ENCODE peak calls at places on chromosome 15, in five cellular contexts. K is mucosa of descending colon, G is MCF 10A, R is neural crest cell, C is fibroblast of lung. M is an unnamed sample.

GRCh38 chr15:88621789-88622604 is 857 bp downstream of the AEN start:
- DNase-seq in K (no peak), G (peak; percentile 40), R (no peak), C (peak; percentile 61), M (no peak)

GRCh38 chr15:41698779-41699178 is 38.6 kb downstream of the MGA start:
- DNase-seq in K (no peak), G (peak; percentile 11), R (no peak), C (peak; percentile 76), M (no peak)

GRCh38 chr15:63291507-63291906 is 14.1 kb downstream of the APH1B start:
- DNase-seq in K (no peak), G (no peak), R (no peak), C (peak; percentile 92), M (no peak)

GRCh38 chr15:49428392-49429095 is 5.5 kb downstream of the FGF7 start:
- DNase-seq in K (no peak), G (peak; percentile 33), R (no peak), C (peak; percentile 40), M (no peak)

GRCh38 chr15:92669432-92669831 is 13.9 kb upstream of the FAM174B start:
- DNase-seq in K (no peak), G (no peak), R (no peak), C (no peak), M (no peak)

GRCh38 chr15:48996276-48996675 is 32.6 kb upstream of the SHC4 start:
- DNase-seq in K (no peak), G (no peak), R (no peak), C (peak; percentile 55), M (no peak)

GRCh38 chr15:62344806-62345539 is 179.9 kb upstream of the C2CD4B start:
- DNase-seq in K (peak; percentile 73), G (peak; percentile 66), R (peak; percentile 33), C (peak; percentile 73), M (peak; percentile 53)

GRCh38 chr15:51401872-51402517 is 60.5 kb downstream of the GLDN start:
- DNase-seq in K (peak; percentile 35), G (peak; percentile 52), R (peak; percentile 48), C (peak; percentile 24), M (peak; percentile 78)

GRCh38 chr15:63374686-63375520 is 6.7 kb downstream of the CA12 start:
- DNase-seq in K (no peak), G (peak; percentile 82), R (no peak), C (peak; percentile 87), M (no peak)

GRCh38 chr15:69997701-69998273 is 99.9 kb downstream of the TLE3 start:
- DNase-seq in K (peak; percentile 85), G (peak; percentile 56), R (no peak), C (peak; percentile 69), M (no peak)

DNA sequence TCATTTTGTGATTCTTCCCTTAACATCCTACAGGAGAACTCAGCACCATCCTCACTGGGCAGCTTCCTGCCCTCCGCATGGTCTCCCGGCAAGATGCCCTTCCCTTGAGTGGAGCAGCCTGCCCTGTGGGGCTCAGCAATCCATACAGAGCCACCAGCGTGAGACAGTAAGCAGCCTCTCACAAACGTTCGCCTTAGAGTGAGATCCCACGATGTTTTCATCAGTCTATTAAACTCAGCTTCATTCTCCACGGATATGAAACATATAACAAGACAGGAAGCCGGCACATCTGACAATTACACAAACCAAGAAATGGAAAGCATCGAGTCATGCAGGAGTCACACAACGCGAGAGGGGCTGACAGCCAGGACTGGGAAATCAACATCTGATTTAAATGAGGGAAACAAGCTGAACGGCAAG is 272.2 kb downstream of the OCA2 start:
- DNase-seq in K (no peak), G (no peak), R (no peak), C (peak; percentile 68), M (peak; percentile 68)
- TF ChIP-seq CTCF in K (no peak), G (no peak), R (no peak), C (no peak), M (no peak)

GRCh38 chr15:77030042-77030927 is 35.4 kb downstream of the PSTPIP1 start:
- DNase-seq in K (peak; percentile 63), G (no peak), R (peak; percentile 3), C (no peak), M (peak; percentile 85)
- TF ChIP-seq CTCF in K (no peak), G (no peak), R (no peak), C (no peak), M (no peak)

GRCh38 chr15:67080118-67080899 is 14.9 kb downstream of the SMAD3 start:
- DNase-seq in K (no peak), G (no peak), R (no peak), C (peak; percentile 96), M (no peak)
- TF ChIP-seq CTCF in K (no peak), G (no peak), R (no peak), C (no peak), M (no peak)

DNA sequence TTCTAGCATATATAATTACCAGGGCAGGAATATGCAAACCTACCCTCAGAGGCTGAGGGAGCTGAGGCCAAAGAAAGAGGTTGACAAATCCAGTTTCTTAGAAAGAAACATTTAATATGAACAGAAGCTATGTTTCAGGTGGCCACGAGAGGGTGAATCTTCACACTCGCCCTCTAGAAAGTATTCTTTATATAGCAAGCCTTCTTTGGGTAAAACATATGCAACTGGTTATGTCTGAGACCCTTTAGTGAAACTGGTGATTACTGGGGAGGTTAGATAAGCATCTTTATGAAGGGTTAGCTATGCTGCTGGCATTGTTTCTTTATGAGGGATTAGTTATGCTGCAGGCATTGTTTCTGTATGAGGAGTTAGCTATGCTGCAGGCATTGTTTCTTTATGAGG is 50.7 kb upstream of the GOLGA6L2 start:
- DNase-seq in K (no peak), G (no peak), R (peak; percentile 2), C (no peak), M (no peak)
- TF ChIP-seq CTCF in K (no peak), G (no peak), R (peak; percentile 52), C (peak; percentile 32), M (peak; percentile 36)

GRCh38 chr15:38255690-38256089 is 3.1 kb downstream of the SPRED1 start:
- DNase-seq in K (no peak), G (no peak), R (no peak), C (no peak), M (no peak)

GRCh38 chr15:38259134-38259533 is 6.5 kb downstream of the SPRED1 start:
- DNase-seq in K (no peak), G (no peak), R (no peak), C (no peak), M (no peak)

GRCh38 chr15:38263996-38264395 is 11.4 kb downstream of the SPRED1 start:
- DNase-seq in K (no peak), G (no peak), R (no peak), C (peak; percentile 79), M (no peak)

GRCh38 chr15:38257676-38258075 is 5.0 kb downstream of the SPRED1 start:
- DNase-seq in K (no peak), G (peak; percentile 18), R (no peak), C (no peak), M (no peak)

DNA sequence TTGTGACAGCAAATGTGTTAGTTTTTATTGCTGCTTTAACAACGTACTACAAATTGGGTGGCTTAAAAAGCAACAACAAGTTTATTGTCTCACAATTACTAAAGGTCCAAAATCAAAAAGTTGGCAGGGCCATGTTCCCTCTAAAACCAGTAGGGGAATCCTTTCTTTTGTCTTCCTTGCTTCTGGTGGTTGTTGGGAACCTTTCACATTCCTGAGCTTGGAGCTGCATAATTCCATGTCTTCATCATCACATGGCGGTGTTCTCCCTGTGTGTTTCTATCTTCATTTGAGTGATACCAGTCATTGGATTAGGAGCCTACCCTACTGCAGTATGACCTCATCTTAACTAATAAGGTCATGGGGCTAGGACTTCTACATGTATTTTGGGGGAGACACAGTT is 7.4 kb downstream of the SPRED1 start:
- DNase-seq in K (no peak), G (no peak), R (no peak), C (peak; percentile 69), M (no peak)
- TF ChIP-seq CTCF in K (no peak), G (no peak), R (no peak), C (no peak), M (no peak)

DNA sequence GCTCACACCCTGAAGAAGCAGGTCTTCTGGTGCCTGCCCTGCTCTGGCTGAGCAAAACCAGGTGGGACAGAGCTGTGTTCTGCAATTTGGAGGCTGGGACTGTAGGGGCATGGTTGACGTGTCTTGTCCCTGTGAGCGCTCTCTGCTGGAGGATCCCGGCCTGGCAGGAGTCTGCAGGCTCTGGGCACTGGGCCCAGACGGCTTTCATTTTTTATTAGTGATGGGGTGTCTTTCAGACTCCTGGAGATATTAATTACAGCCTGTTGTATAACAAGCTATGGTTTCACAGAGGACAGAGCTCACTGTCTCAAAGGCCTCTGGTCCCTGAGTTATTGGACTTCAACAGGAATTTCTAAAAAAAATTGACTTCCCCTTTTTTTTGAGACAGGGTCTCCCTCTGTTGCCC is 29.5 kb upstream of the ZNF710 start:
- DNase-seq in K (peak; percentile 82), G (peak; percentile 76), R (peak; percentile 65), C (peak; percentile 35), M (no peak)
- TF ChIP-seq CTCF in K (peak; percentile 51), G (peak; percentile 52), R (peak; percentile 72), C (peak; percentile 66), M (peak; percentile 55)

M was measured in osteocyte.